ENCODE peak calls at places on chromosomes 11 and 22, in eight cellular contexts. One of them, this sample, is unnamed.

GRCh38 chr22:43550024-43550620 is 138.3 kb downstream of the MPPED1 start:
- DNase-seq in pons: no peak
- DNase-seq in NCI-H526: no peak
- DNase-seq in kidney glomerular epithelial cell: no peak
- DNase-seq in mucosa of gallbladder: no peak
- DNase-seq in endodermal cell: peak; percentile 37
- DNase-seq in adrenal gland: no peak
- DNase-seq in midbrain: no peak
- DNase-seq in this sample: peak; percentile 29

GRCh38 chr11:116930177-116930576 is 92.8 kb upstream of the APOA1 start:
- DNase-seq in pons: peak; percentile 49
- DNase-seq in NCI-H526: no peak
- DNase-seq in kidney glomerular epithelial cell: no peak
- DNase-seq in mucosa of gallbladder: peak; percentile 16
- DNase-seq in endodermal cell: peak; percentile 60
- DNase-seq in adrenal gland: no peak
- DNase-seq in midbrain: peak; percentile 24
- DNase-seq in this sample: no peak

GRCh38 chr11:69603163-69603836 is 37.7 kb upstream of the CCND1 start:
- DNase-seq in pons: no peak
- DNase-seq in NCI-H526: peak; percentile 88
- DNase-seq in kidney glomerular epithelial cell: no peak
- DNase-seq in mucosa of gallbladder: no peak
- DNase-seq in endodermal cell: peak; percentile 44
- DNase-seq in adrenal gland: no peak
- DNase-seq in midbrain: no peak
- DNase-seq in this sample: no peak

GRCh38 chr11:33525789-33526188 is 174.8 kb downstream of the C11orf91 start:
- DNase-seq in pons: no peak
- DNase-seq in NCI-H526: no peak
- DNase-seq in kidney glomerular epithelial cell: no peak
- DNase-seq in mucosa of gallbladder: no peak
- DNase-seq in endodermal cell: peak; percentile 72
- DNase-seq in adrenal gland: no peak
- DNase-seq in midbrain: no peak
- DNase-seq in this sample: peak; percentile 58

GRCh38 chr11:57458410-57459111 is 1.8 kb upstream of the RTN4RL2 start:
- DNase-seq in pons: no peak
- DNase-seq in NCI-H526: peak; percentile 55
- DNase-seq in kidney glomerular epithelial cell: no peak
- DNase-seq in mucosa of gallbladder: peak; percentile 38
- DNase-seq in endodermal cell: peak; percentile 86
- DNase-seq in adrenal gland: peak; percentile 39
- DNase-seq in midbrain: no peak
- DNase-seq in this sample: peak; percentile 65

GRCh38 chr11:65219930-65220213 is 38.1 kb downstream of the CAPN1 start:
- DNase-seq in pons: no peak
- DNase-seq in NCI-H526: no peak
- DNase-seq in kidney glomerular epithelial cell: no peak
- DNase-seq in mucosa of gallbladder: no peak
- DNase-seq in endodermal cell: no peak
- DNase-seq in adrenal gland: no peak
- DNase-seq in midbrain: no peak
- DNase-seq in this sample: no peak

GRCh38 chr11:408154-409007 is 6.4 kb downstream of the SIGIRR start:
- DNase-seq in pons: no peak
- DNase-seq in NCI-H526: no peak
- DNase-seq in kidney glomerular epithelial cell: no peak
- DNase-seq in mucosa of gallbladder: no peak
- DNase-seq in endodermal cell: no peak
- DNase-seq in adrenal gland: no peak
- DNase-seq in midbrain: no peak
- DNase-seq in this sample: no peak

GRCh38 chr11:120229451-120230424 is 10.2 kb upstream of the POU2F3 start:
- DNase-seq in pons: peak; percentile 48
- DNase-seq in NCI-H526: peak; percentile 70
- DNase-seq in kidney glomerular epithelial cell: no peak
- DNase-seq in mucosa of gallbladder: no peak
- DNase-seq in endodermal cell: peak; percentile 80
- DNase-seq in adrenal gland: no peak
- DNase-seq in midbrain: peak; percentile 64
- DNase-seq in this sample: no peak

GRCh38 chr11:10498426-10499250 is 42.3 kb downstream of the RNF141 start:
- DNase-seq in pons: no peak
- DNase-seq in NCI-H526: no peak
- DNase-seq in kidney glomerular epithelial cell: no peak
- DNase-seq in mucosa of gallbladder: no peak
- DNase-seq in endodermal cell: peak; percentile 51
- DNase-seq in adrenal gland: no peak
- DNase-seq in midbrain: no peak
- DNase-seq in this sample: peak; percentile 27

GRCh38 chr11:29641201-29641600 is 375.6 kb downstream of the KCNA4 start:
- DNase-seq in pons: no peak
- DNase-seq in NCI-H526: no peak
- DNase-seq in kidney glomerular epithelial cell: peak; percentile 83
- DNase-seq in mucosa of gallbladder: no peak
- DNase-seq in endodermal cell: no peak
- DNase-seq in adrenal gland: no peak
- DNase-seq in midbrain: no peak
- DNase-seq in this sample: no peak

This sample was measured in H9.